ENCODE peak calls at places on chromosomes 6 and 20, in seven cellular contexts. T, D, Z, P, E, S and X are unnamed samples.

GRCh38 chr6:74597266-74597665 is 608.6 kb downstream of the COL12A1 start:
- DNase-seq in E (no peak), T (peak; percentile 80), D (no peak), S (no peak), P (no peak), Z (no peak), X (peak; percentile 45)

GRCh38 chr20:37336369-37337207 is 9.4 kb upstream of the SRC start:
- DNase-seq in S (peak; percentile 70), Z (no peak), D (no peak), P (peak; percentile 54), T (peak; percentile 61), E (no peak), X (no peak)

GRCh38 chr6:129321303-129321702 is 388.7 kb downstream of the ARHGAP18 start:
- DNase-seq in Z (no peak), E (no peak), T (no peak), D (no peak), P (no peak), S (no peak), X (no peak)

GRCh38 chr6:154403803-154404202 is 47.2 kb upstream of the IPCEF1 start:
- DNase-seq in P (peak; percentile 16), Z (no peak), E (no peak), D (no peak), S (no peak), T (peak; percentile 62), X (peak; percentile 49)

GRCh38 chr20:47490795-47491194 is 10.9 kb upstream of the NCOA3 start:
- DNase-seq in D (no peak), E (no peak), S (no peak), Z (no peak), T (no peak), P (no peak), X (no peak)

GRCh38 chr6:90375681-90376439 is 79.2 kb upstream of the BACH2 start:
- DNase-seq in T (peak; percentile 72), S (no peak), P (no peak), D (no peak), Z (no peak), E (no peak), X (peak; percentile 41)

GRCh38 chr20:43999848-44000247 is 85.2 kb downstream of the TOX2 start:
- DNase-seq in S (no peak), T (no peak), Z (no peak), E (no peak), D (no peak), P (no peak), X (no peak)

GRCh38 chr20:60266184-60266823 is 308.1 kb downstream of the CDH26 start:
- DNase-seq in S (no peak), E (no peak), D (no peak), Z (no peak), P (no peak), T (no peak), X (no peak)

GRCh38 chr6:134020071-134020470 is 32.4 kb downstream of the SLC2A12 start:
- DNase-seq in S (no peak), Z (no peak), D (no peak), T (no peak), P (no peak), E (no peak), X (no peak)

GRCh38 chr6:37569999-37570776 is 70.5 kb upstream of the CCDC167 start:
- DNase-seq in D (no peak), T (no peak), E (no peak), Z (no peak), S (no peak), P (no peak), X (no peak)

GRCh38 chr6:151618717-151619116 is 124.9 kb downstream of the CCDC170 start:
- DNase-seq in D (no peak), S (no peak), T (no peak), P (no peak), E (no peak), Z (no peak), X (no peak)

GRCh38 chr6:107737397-107737793 is 86.7 kb downstream of the SCML4 start:
- DNase-seq in T (no peak), S (no peak), P (no peak), E (no peak), Z (no peak), D (no peak), X (no peak)

GRCh38 chr6:89989742-89990141 is 95.5 kb downstream of the GJA10 start:
- DNase-seq in Z (no peak), S (no peak), P (no peak), D (no peak), T (peak; percentile 97), E (no peak), X (no peak)

GRCh38 chr20:62772994-62773858 is 23.0 kb upstream of the MRGBP start:
- DNase-seq in S (no peak), P (no peak), T (peak; percentile 80), D (no peak), Z (peak; percentile 35), E (peak; percentile 61), X (peak; percentile 65)

GRCh38 chr6:40950986-40951730 is 87.9 kb downstream of the UNC5CL start:
- DNase-seq in P (no peak), Z (no peak), E (no peak), S (no peak), T (peak; percentile 74), D (no peak), X (peak; percentile 70)

GRCh38 chr6:6881438-6882267 is 226.1 kb upstream of the RREB1 start:
- DNase-seq in E (no peak), S (no peak), D (no peak), Z (no peak), P (no peak), T (no peak), X (peak; percentile 78)

GRCh38 chr6:63509652-63510352 is 62.5 kb upstream of the LOC128125822 start:
- DNase-seq in S (peak; percentile 74), Z (no peak), P (peak; percentile 74), E (peak; percentile 82), T (peak; percentile 4), D (no peak), X (peak; percentile 74)

DNA sequence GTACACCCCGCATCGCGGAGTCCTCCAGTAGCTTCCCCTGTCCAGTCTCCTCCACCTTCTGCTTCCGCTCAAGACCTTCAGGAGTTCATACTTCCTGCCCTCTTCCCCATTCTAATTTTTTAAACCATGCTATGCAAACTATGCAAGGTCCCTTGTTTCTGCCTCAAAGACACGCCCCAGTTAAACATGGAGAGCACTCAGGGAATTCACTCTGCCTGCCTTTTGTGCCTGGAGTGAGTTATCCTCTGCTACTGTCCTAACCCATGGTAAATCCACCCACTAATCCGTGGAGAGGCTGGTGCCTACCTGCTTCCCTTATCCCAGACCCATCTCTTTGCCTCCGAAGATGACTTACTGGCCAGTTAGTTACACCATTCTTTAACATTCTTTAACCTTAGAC is 473.7 kb upstream of the JARID2 start:
- DNase-seq in S (no peak), P (no peak), Z (no peak), E (no peak), D (no peak), T (no peak), X (no peak)
- TF ChIP-seq CTCF in S (no peak), P (no peak), Z (no peak), E (no peak), D (no peak), T (no peak), X (no peak)

DNA sequence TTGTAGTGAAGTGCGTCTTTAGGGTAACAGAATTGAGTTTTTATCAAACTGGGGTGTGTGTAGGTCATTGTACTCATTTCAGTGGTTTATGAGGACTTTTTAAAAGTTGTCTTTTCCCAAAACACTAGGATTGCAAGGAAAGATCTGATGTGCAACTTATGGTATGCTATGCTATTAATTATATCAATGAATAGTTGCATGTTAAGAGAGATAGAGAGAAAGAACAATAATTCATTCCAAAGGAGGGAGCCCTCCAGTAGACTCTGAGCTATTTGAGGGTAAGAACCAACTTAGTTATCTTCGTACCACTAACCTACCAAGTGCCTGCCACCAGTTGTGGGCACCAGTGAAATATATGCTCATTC is 117.1 kb downstream of the RNF144B start:
- DNase-seq in T (no peak), D (no peak), Z (no peak), S (no peak), P (no peak), E (no peak), X (no peak)
- H3K4me3 ChIP-seq in T (no peak overlapping the region), D (no peak overlapping the region), Z (peak overlapping the region; percentile 43), S (peak overlapping the region; percentile 58), P (no peak overlapping the region), E (no peak overlapping the region), X (no peak overlapping the region)

DNA sequence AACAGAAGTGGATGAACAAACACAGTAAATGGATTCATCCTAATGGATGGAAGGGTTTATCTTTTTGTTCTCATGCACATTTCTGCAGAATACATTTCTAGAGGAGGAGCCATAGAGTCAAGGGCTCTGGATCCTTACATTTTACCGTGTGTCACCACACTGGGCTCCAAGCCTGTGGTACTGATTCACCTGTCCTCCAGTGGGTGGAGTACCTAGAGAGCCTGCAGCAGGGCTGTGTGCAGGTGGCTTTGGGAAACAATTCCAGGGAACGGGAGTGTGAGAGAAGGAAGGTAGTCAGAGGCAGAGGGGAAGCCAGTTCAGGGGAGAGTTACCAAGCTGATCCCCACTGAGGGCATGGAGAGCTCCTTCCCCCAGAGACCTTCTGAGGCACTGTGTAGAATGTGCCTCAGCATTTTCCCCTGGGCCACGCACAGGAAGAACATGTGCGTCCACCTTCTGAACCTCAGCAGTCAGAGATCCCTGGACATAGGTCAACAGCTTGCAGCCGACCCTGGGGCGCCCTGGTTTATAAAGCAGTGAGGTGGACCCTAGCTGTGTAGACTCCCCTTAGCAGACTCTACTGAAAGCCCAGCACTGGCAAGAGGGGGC is 85.3 kb upstream of the SLC22A23 start:
- DNase-seq in S (no peak), D (no peak), Z (no peak), E (no peak), T (no peak), P (peak; percentile 36), X (peak; percentile 26)
- TF ChIP-seq CTCF in S (no peak), D (no peak), Z (no peak), E (no peak), T (no peak), P (no peak), X (no peak)

GRCh38 chr6:146767632-146768031 is 168.9 kb downstream of the ADGB start:
- DNase-seq in Z (no peak), T (no peak), P (no peak), E (no peak), D (no peak), S (no peak), X (no peak)

GRCh38 chr6:146768722-146769121 is 169.9 kb downstream of the ADGB start:
- DNase-seq in D (no peak), T (no peak), S (no peak), Z (no peak), E (no peak), P (no peak), X (no peak)

GRCh38 chr6:146770965-146771735 is 172.4 kb downstream of the ADGB start:
- DNase-seq in E (no peak), S (peak; percentile 62), P (peak; percentile 16), Z (no peak), D (no peak), T (peak; percentile 51), X (no peak)

GRCh38 chr6:146775227-146775626 is 176.5 kb downstream of the ADGB start:
- DNase-seq in T (no peak), D (no peak), S (no peak), P (no peak), E (no peak), Z (no peak), X (no peak)

DNA sequence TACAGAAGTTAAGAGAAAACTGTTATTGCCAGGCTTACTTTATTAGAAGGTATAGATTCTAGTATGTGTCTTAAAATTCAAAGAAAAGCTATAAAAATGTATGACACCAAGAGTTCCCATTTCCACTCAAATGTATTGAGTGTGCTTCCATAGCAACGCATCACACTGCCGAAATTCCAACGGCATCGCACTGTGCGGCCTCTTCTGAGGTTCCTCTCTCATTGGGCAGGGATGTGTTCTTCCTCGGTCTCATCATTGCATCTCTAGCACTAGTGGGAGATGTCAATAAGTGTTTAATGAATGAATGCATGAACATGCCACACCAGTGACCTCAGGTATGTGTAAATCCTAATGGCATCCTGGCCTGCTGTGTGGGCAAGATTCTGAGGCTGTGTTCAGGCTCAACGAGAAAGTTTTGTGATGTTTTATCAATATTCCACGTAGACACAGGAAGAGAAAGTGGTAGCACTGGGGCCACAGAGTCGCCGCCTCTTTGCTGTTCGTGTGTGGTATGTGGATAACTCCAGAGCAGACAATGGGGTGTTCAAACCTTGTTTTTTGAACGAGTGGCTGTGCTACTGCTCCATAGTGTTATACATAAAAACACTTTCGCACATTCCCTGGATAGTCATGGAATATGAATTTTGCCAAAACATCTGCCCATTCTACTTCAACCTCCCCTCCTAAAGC is 171.6 kb downstream of the ADGB start:
- DNase-seq in E (no peak), P (no peak), T (no peak), Z (no peak), D (no peak), S (no peak), X (no peak)
- H3K4me3 ChIP-seq in E (no peak overlapping the region), P (no peak overlapping the region), T (no peak overlapping the region), Z (no peak overlapping the region), D (no peak overlapping the region), S (peak overlapping the region; percentile 32), X (no peak overlapping the region)